ENCODE peak calls at places on chromosomes 11 and 22, in seven cellular contexts. W is fibroblast of the aortic adventitia, V is GM23338, J is kidney epithelial cell, L is GM12865, F is AG04450, G is tibial artery. T is an unnamed sample.

GRCh38 chr11:25992254-25992653 is 339.7 kb upstream of the ANO3 start:
- DNase-seq in F (no peak), W (peak; percentile 83), L (no peak), G (no peak), J (no peak), V (no peak), T (peak; percentile 52)

GRCh38 chr11:130068986-130069683 is 559 bp upstream of the APLP2 start:
- DNase-seq in W (peak; percentile 95), L (no peak), V (peak; percentile 67), F (peak; percentile 55), J (peak; percentile 42), G (peak; percentile 83), T (no peak)

GRCh38 chr11:100719809-100720221 is 32.7 kb downstream of the ARHGAP42 start:
- DNase-seq in L (no peak), G (peak; percentile 71), F (no peak), V (peak; percentile 63), J (peak; percentile 79), W (peak; percentile 92), T (peak; percentile 87)

GRCh38 chr22:47678667-47679287 is 916.3 kb downstream of the TBC1D22A start:
- DNase-seq in F (no peak), G (no peak), L (no peak), W (no peak), J (no peak), V (peak; percentile 1), T (no peak)

GRCh38 chr11:85680897-85681296 is 5.1 kb downstream of the CCDC89 start:
- DNase-seq in L (peak; percentile 20), J (no peak), V (peak; percentile 55), F (no peak), G (no peak), W (no peak), T (no peak)

GRCh38 chr11:12715131-12715530 is 40.9 kb downstream of the TEAD1 start:
- DNase-seq in V (no peak), W (no peak), J (no peak), L (no peak), F (no peak), G (no peak), T (no peak)

GRCh38 chr11:128701086-128701485 is 7.2 kb downstream of the FLI1 start:
- DNase-seq in V (no peak), F (no peak), G (no peak), L (no peak), J (no peak), W (peak; percentile 68), T (no peak)

GRCh38 chr22:19419464-19420178 is 11.9 kb downstream of the HIRA start:
- DNase-seq in W (no peak), J (no peak), V (no peak), F (no peak), G (no peak), L (peak; percentile 75), T (no peak)

GRCh38 chr11:65390099-65390941 is 3.9 kb downstream of the FRMD8 start:
- DNase-seq in L (no peak), G (no peak), J (no peak), V (no peak), W (no peak), F (no peak), T (no peak)

GRCh38 chr11:616320-617220 is 820 bp upstream of the IRF7 start:
- DNase-seq in V (no peak), W (no peak), J (no peak), G (no peak), F (no peak), L (no peak), T (no peak)
- H3K4me3 ChIP-seq in V (peak overlapping the region; percentile 94), W (no peak overlapping the region), J (no peak overlapping the region), G (peak overlapping the region; percentile 89), F (no peak overlapping the region), L (peak overlapping the region; percentile 69), T (no peak overlapping the region)

GRCh38 chr11:39675171-39675570 is 1784.3 kb downstream of the LRRC4C start:
- DNase-seq in V (no peak), L (no peak), J (no peak), F (no peak), G (no peak), W (no peak), T (no peak)

GRCh38 chr11:39678996-39679395 is 1780.5 kb downstream of the LRRC4C start:
- DNase-seq in F (no peak), G (no peak), V (no peak), J (peak; percentile 12), W (no peak), L (no peak), T (peak; percentile 26)

GRCh38 chr11:39668640-39669039 is 1790.8 kb downstream of the LRRC4C start:
- DNase-seq in V (no peak), J (peak; percentile 47), W (no peak), F (peak; percentile 1), L (no peak), G (no peak), T (peak; percentile 55)

DNA sequence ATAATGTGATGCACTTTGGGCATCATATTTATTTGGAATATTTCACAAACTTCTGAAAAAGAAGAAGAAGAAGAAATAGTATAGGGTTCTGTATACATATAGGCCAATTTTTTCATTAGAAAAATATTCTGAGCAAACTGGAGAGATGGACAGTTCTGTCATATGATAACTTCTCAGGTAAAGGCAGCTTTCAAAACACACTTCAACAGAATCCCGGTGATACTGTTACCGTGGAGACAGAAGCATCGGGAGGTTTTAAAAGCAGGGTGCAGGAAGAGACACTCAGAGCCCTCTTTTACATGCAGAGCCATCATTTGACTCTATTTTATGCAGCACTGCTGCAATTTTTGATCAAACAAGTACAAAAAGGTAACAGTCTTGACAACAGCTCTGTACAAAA is 1785.5 kb downstream of the LRRC4C start:
- DNase-seq in L (no peak), G (no peak), J (no peak), W (no peak), V (no peak), F (no peak), T (no peak)
- TF ChIP-seq CTCF in L (no peak), G (no peak), J (no peak), W (no peak), V (no peak), F (no peak), T (no peak)

GRCh38 chr11:2867722-2868548 is 17.6 kb downstream of the CDKN1C start:
- DNase-seq in J (no peak), W (no peak), V (no peak), L (peak; percentile 42), G (no peak), F (no peak), T (no peak)
- H3K4me3 ChIP-seq in J (no peak overlapping the region), W (no peak overlapping the region), V (peak overlapping the region; percentile 44), L (peak overlapping the region; percentile 55), G (peak overlapping the region; percentile 12), F (no peak overlapping the region), T (peak overlapping the region; percentile 1)

GRCh38 chr11:116916052-116916451 is 78.6 kb upstream of the APOA1 start:
- DNase-seq in G (no peak), W (no peak), V (no peak), J (no peak), L (no peak), F (no peak), T (no peak)
- TF ChIP-seq CTCF in G (no peak), W (peak; percentile 11), V (no peak), J (no peak), L (no peak), F (no peak), T (no peak)

GRCh38 chr22:36166086-36166485 is 5.5 kb upstream of the APOL3 start:
- DNase-seq in L (no peak), G (no peak), J (no peak), F (no peak), V (no peak), W (no peak), T (no peak)
- H3K4me3 ChIP-seq in L (no peak overlapping the region), G (no peak overlapping the region), J (no peak overlapping the region), F (no peak overlapping the region), V (no peak overlapping the region), W (no peak overlapping the region), T (no peak overlapping the region)

GRCh38 chr11:109291553-109291952 is 130.4 kb upstream of the C11orf87 start:
- DNase-seq in J (no peak), F (no peak), V (no peak), L (no peak), W (no peak), G (no peak), T (no peak)
- TF ChIP-seq CTCF in J (no peak), F (no peak), V (no peak), L (no peak), W (no peak), G (no peak), T (no peak)

GRCh38 chr22:48690583-48691317 is 1136.9 kb downstream of the BRD1 start:
- DNase-seq in F (no peak), L (no peak), V (no peak), G (no peak), W (no peak), J (no peak), T (no peak)
- H3K4me3 ChIP-seq in F (no peak overlapping the region), L (no peak overlapping the region), V (no peak overlapping the region), G (no peak overlapping the region), W (no peak overlapping the region), J (no peak overlapping the region), T (no peak overlapping the region)

GRCh38 chr11:5210376-5210885 is 9.9 kb upstream of the OR51V1 start:
- DNase-seq in W (no peak), L (no peak), J (no peak), V (no peak), G (no peak), F (no peak), T (no peak)

GRCh38 chr11:5203366-5203765 is 2.9 kb upstream of the OR51V1 start:
- DNase-seq in J (no peak), G (no peak), F (no peak), W (no peak), V (no peak), L (no peak), T (no peak)

GRCh38 chr11:5200582-5200981 is at the start of gene OR51V1:
- DNase-seq in F (no peak), G (no peak), W (no peak), V (no peak), J (no peak), L (no peak), T (no peak)

DNA sequence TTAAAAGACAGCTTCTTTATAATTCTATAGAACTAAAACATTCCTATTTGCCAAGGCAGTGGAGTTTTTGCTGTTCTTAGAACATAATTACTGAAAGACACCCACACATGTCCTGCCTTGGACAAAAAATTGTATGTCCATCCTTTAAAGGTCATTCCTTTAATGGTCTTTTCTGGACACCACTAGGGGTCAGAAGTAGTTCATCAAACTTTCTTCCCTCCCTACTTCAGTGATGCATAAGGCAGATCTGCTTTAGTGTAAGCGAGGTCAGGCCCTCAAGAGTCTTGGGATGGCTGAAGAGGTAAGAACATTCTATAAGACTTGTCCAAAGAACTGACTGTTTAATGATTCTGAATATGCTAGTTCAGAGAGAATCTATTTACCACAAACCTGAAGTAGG is 4.3 kb upstream of the OR51V1 start:
- DNase-seq in W (peak; percentile 88), F (peak; percentile 58), G (no peak), L (peak; percentile 48), J (peak; percentile 39), V (peak; percentile 81), T (peak; percentile 20)
- TF ChIP-seq CTCF in W (peak; percentile 69), F (peak; percentile 67), G (peak; percentile 30), L (peak; percentile 38), J (peak; percentile 56), V (peak; percentile 72), T (peak; percentile 67)

T was measured in retinal pigment epithelial cell.